ENCODE peak calls at places on chromosomes 16 and 17, in four cellular contexts. G is activated T-helper 1 cell treated with Interleukin-2 at 50 U/mL for 16 hours, H is omental fat pad, Y is ACHN. K is an unnamed sample.

GRCh38 chr17:61656721-61657217 is 65.8 kb upstream of the NACA2 start:
- DNase-seq in Y (no peak), H (no peak), G (no peak), K (no peak)

GRCh38 chr16:82059983-82060421 is 24.9 kb downstream of the HSD17B2 start:
- DNase-seq in Y (no peak), G (no peak), H (no peak), K (no peak)

GRCh38 chr17:29911641-29912177 is 18.3 kb downstream of the SSH2 start:
- DNase-seq in H (no peak), G (no peak), Y (no peak), K (no peak)

GRCh38 chr17:5747276-5747675 is 163.0 kb upstream of the NLRP1 start:
- DNase-seq in G (no peak), H (no peak), Y (no peak), K (peak)

GRCh38 chr17:48001187-48001586 is 30.3 kb downstream of the CDK5RAP3 start:
- DNase-seq in H (no peak), G (no peak), Y (no peak), K (no peak)

GRCh38 chr17:32484041-32484461 is 2.7 kb upstream of the CDK5R1 start:
- DNase-seq in Y (no peak), H (no peak), G (no peak), K (no peak)

GRCh38 chr17:2878751-2879254 is 82.6 kb downstream of the RAP1GAP2 start:
- DNase-seq in H (no peak), G (no peak), Y (no peak), K (no peak)

GRCh38 chr17:2961446-2961845 is 102.0 kb downstream of the OR1D5 start:
- DNase-seq in G (no peak), Y (no peak), H (no peak), K (no peak)

GRCh38 chr17:57735230-57735629 is 9.9 kb downstream of the CCDC182 start:
- DNase-seq in H (no peak), Y (no peak), G (no peak), K (no peak)

GRCh38 chr16:87965973-87966667 is 14.9 kb downstream of the BANP start:
- DNase-seq in G (no peak), H (no peak), Y (no peak), K (no peak)

GRCh38 chr16:63689068-63689467 is 1432.8 kb downstream of the CDH11 start:
- DNase-seq in Y (no peak), G (no peak), H (no peak), K (no peak)

GRCh38 chr17:75551276-75551675 is 25.8 kb downstream of the LLGL2 start:
- DNase-seq in G (no peak), H (no peak), Y (no peak), K (no peak)

GRCh38 chr17:45667591-45668171 is 116.4 kb upstream of the CRHR1 start:
- DNase-seq in G (no peak), Y (no peak), H (no peak), K (no peak)

GRCh38 chr17:4594406-4595349 is 10.3 kb downstream of the SMTNL2 start:
- DNase-seq in H (no peak), G (no peak), Y (no peak), K (no peak)

GRCh38 chr16:56606688-56607618 is 1.4 kb upstream of the MT2A start:
- DNase-seq in H (peak), Y (peak), G (no peak), K (peak)

GRCh38 chr16:89449726-89450335 is 40.5 kb downstream of the ANKRD11 start:
- DNase-seq in G (no peak), Y (no peak), H (no peak), K (no peak)

GRCh38 chr17:50514936-50515702 is 6.9 kb downstream of the MYCBPAP start:
- DNase-seq in Y (no peak), G (no peak), H (no peak), K (no peak)

GRCh38 chr17:81888988-81889595 is 2.3 kb downstream of the ALYREF start:
- DNase-seq in G (no peak), H (no peak), Y (no peak), K (no peak)

GRCh38 chr17:72714357-72714966 is 378.0 kb downstream of the SLC39A11 start:
- DNase-seq in G (no peak), H (no peak), Y (no peak), K (no peak)

GRCh38 chr17:46212634-46213435 is 19.6 kb upstream of the KANSL1 start:
- DNase-seq in G (peak), Y (peak), H (no peak), K (peak)

GRCh38 chr16:89434490-89434889 is 55.9 kb downstream of the ANKRD11 start:
- DNase-seq in H (no peak), Y (no peak), G (no peak), K (no peak)

GRCh38 chr16:86566601-86566965 is at the start of gene FOXC2:
- DNase-seq in G (no peak), Y (peak), H (no peak), K (no peak)

GRCh38 chr16:53789159-53789558 is 85.2 kb downstream of the FTO start:
- DNase-seq in Y (peak), G (no peak), H (no peak), K (no peak)

GRCh38 chr17:41498276-41498675 is 7.1 kb downstream of the KRT13 start:
- DNase-seq in Y (no peak), G (no peak), H (no peak), K (no peak)

GRCh38 chr16:74455619-74456289 is 34.5 kb upstream of the CLEC18B start:
- DNase-seq in Y (no peak), H (no peak), G (no peak), K (no peak)

GRCh38 chr17:79388556-79389295 is 222.1 kb downstream of the RBFOX3 start:
- DNase-seq in Y (peak), H (no peak), G (no peak), K (no peak)

GRCh38 chr17:3724373-3725077 is 822 bp downstream of the HASPIN start:
- DNase-seq in G (no peak), Y (no peak), H (no peak), K (no peak)

GRCh38 chr17:79565606-79566250 is 45.1 kb downstream of the RBFOX3 start:
- DNase-seq in Y (no peak), G (no peak), H (no peak), K (no peak)

GRCh38 chr17:12985431-12986285 is 32.2 kb downstream of the ELAC2 start:
- DNase-seq in H (no peak), G (no peak), Y (no peak), K (no peak)

GRCh38 chr16:53045554-53046250 is 7.0 kb downstream of the CHD9NB start:
- DNase-seq in Y (no peak), G (no peak), H (no peak), K (no peak)

GRCh38 chr16:3023415-3023668 is 400 bp downstream of the HCFC1R1 start:
- DNase-seq in G (no peak), Y (peak), H (peak), K (no peak)

GRCh38 chr17:16872836-16873653 is 98.9 kb downstream of the TNFRSF13B start:
- DNase-seq in H (no peak), Y (peak), G (no peak), K (no peak)

GRCh38 chr16:84088695-84089395 is 27.9 kb downstream of the MBTPS1 start:
- DNase-seq in Y (no peak), G (peak), H (no peak), K (no peak)

GRCh38 chr17:61073799-61074513 is 325.7 kb upstream of the TBX2 start:
- DNase-seq in G (no peak), Y (no peak), H (no peak), K (no peak)

GRCh38 chr16:31696968-31697743 is 169.5 kb downstream of the AHSP start:
- DNase-seq in G (no peak), Y (peak), H (no peak), K (peak)

GRCh38 chr16:81143921-81144471 is 47.8 kb upstream of the GCSH start:
- DNase-seq in H (no peak), G (no peak), Y (no peak), K (no peak)

GRCh38 chr16:4290236-4290830 is 17.5 kb upstream of the TFAP4 start:
- DNase-seq in Y (peak), G (no peak), H (no peak), K (no peak)

GRCh38 chr17:16943541-16944333 is 28.2 kb downstream of the TNFRSF13B start:
- DNase-seq in Y (no peak), G (no peak), H (no peak), K (no peak)

GRCh38 chr16:66408181-66409048 is 18.7 kb upstream of the BEAN1 start:
- DNase-seq in H (no peak), Y (peak), G (no peak), K (no peak)